ENCODE peak calls at places on chromosomes 5 and 9, in seven cellular contexts. G is left lung, C is astrocyte, S is fibroblast of lung, W is psoas muscle, Q is transverse colon, F is AG04450. M is an unnamed sample.
A peak's percentile ranks its signal among the peaks of the same experiment; 100 is the strongest.

GRCh38 chr5:2186472-2187015 is 303.8 kb upstream of the IRX4 start:
- DNase-seq in G (no peak), C (no peak), S (no peak), W (peak; percentile 26), Q (no peak), F (no peak), M (no peak)

GRCh38 chr9:136532799-136533774 is 12.8 kb downstream of the NOTCH1 start:
- DNase-seq in G (peak; percentile 90), C (no peak), S (no peak), W (no peak), Q (no peak), F (no peak), M (no peak)

GRCh38 chr9:6845881-6846280 is 88.1 kb downstream of the KDM4C start:
- DNase-seq in G (no peak), C (no peak), S (no peak), W (no peak), Q (no peak), F (no peak), M (no peak)

GRCh38 chr9:110939053-110939452 is 99.2 kb downstream of the LPAR1 start:
- DNase-seq in G (no peak), C (no peak), S (no peak), W (no peak), Q (no peak), F (no peak), M (no peak)

GRCh38 chr5:103245773-103246172 is 12.8 kb upstream of the MACIR start:
- DNase-seq in G (no peak), C (no peak), S (no peak), W (no peak), Q (no peak), F (no peak), M (no peak)

GRCh38 chr5:154968953-154969352 is 28.1 kb downstream of the MRPL22 start:
- DNase-seq in G (no peak), C (no peak), S (no peak), W (no peak), Q (no peak), F (no peak), M (no peak)

GRCh38 chr5:64505769-64506566 is at the start of gene RGS7BP:
- DNase-seq in G (peak; percentile 82), C (peak; percentile 29), S (peak; percentile 37), W (peak; percentile 63), Q (no peak), F (no peak), M (no peak)

GRCh38 chr9:96116275-96117051 is 185.5 kb downstream of the HSD17B3 start:
- DNase-seq in G (no peak), C (no peak), S (peak; percentile 48), W (no peak), Q (peak; percentile 47), F (no peak), M (no peak)

GRCh38 chr5:179550511-179551342 is at the start of gene RUFY1:
- DNase-seq in G (peak; percentile 96), C (peak; percentile 49), S (peak; percentile 74), W (peak; percentile 92), Q (peak; percentile 87), F (peak; percentile 32), M (no peak)

GRCh38 chr9:95615246-95615645 is 98.5 kb upstream of the PTCH1 start:
- DNase-seq in G (no peak), C (no peak), S (no peak), W (no peak), Q (no peak), F (no peak), M (no peak)

GRCh38 chr5:34866989-34867471 is 28.1 kb downstream of the TTC23L start:
- DNase-seq in G (no peak), C (no peak), S (no peak), W (no peak), Q (peak; percentile 7), F (no peak), M (no peak)

GRCh38 chr9:124108216-124108615 is 96.6 kb downstream of the LHX2 start:
- DNase-seq in G (no peak), C (no peak), S (no peak), W (no peak), Q (no peak), F (no peak), M (no peak)

GRCh38 chr5:165573445-165573844 is 2068.0 kb downstream of the MAT2B start:
- DNase-seq in G (no peak), C (no peak), S (peak; percentile 16), W (no peak), Q (no peak), F (no peak), M (no peak)

GRCh38 chr9:114299286-114300152 is 23.4 kb upstream of the ORM1 start:
- DNase-seq in G (no peak), C (no peak), S (no peak), W (no peak), Q (peak; percentile 2), F (no peak), M (no peak)

GRCh38 chr5:177301503-177302165 is 1.9 kb downstream of the RAB24 start:
- DNase-seq in G (no peak), C (no peak), S (no peak), W (peak; percentile 54), Q (peak; percentile 86), F (no peak), M (no peak)

GRCh38 chr9:5626727-5627634 is 1.9 kb upstream of the RIC1 start:
- DNase-seq in G (no peak), C (peak; percentile 61), S (peak; percentile 93), W (peak; percentile 73), Q (peak; percentile 28), F (no peak), M (peak; percentile 57)

GRCh38 chr5:69230181-69230580 is 4.5 kb upstream of the CDK7 start:
- DNase-seq in G (no peak), C (no peak), S (no peak), W (no peak), Q (no peak), F (no peak), M (no peak)

GRCh38 chr9:94933429-94933828 is 206.9 kb downstream of the AOPEP start:
- DNase-seq in G (no peak), C (peak; percentile 74), S (no peak), W (no peak), Q (no peak), F (no peak), M (no peak)

GRCh38 chr9:126617003-126617739 is 3.4 kb downstream of the LMX1B start:
- DNase-seq in G (no peak), C (no peak), S (no peak), W (no peak), Q (no peak), F (no peak), M (no peak)

GRCh38 chr9:69223605-69224004 is 49.5 kb downstream of the TJP2 start:
- DNase-seq in G (no peak), C (peak; percentile 68), S (peak; percentile 57), W (no peak), Q (no peak), F (peak; percentile 50), M (peak; percentile 15)

GRCh38 chr9:38263534-38263933 is 129.0 kb upstream of the ALDH1B1 start:
- DNase-seq in G (no peak), C (peak; percentile 16), S (peak; percentile 44), W (no peak), Q (no peak), F (no peak), M (no peak)

GRCh38 chr9:90020277-90020871 is 415.6 kb downstream of the GADD45G start:
- DNase-seq in G (no peak), C (peak; percentile 4), S (no peak), W (no peak), Q (no peak), F (no peak), M (no peak)

GRCh38 chr5:34698754-34699153 is 42.6 kb downstream of the RAI14 start:
- DNase-seq in G (peak; percentile 50), C (no peak), S (no peak), W (no peak), Q (no peak), F (no peak), M (no peak)

GRCh38 chr5:178150977-178151734 is 2.5 kb downstream of the NHP2 start:
- DNase-seq in G (no peak), C (no peak), S (peak; percentile 20), W (no peak), Q (no peak), F (no peak), M (no peak)

GRCh38 chr5:150303070-150303595 is 428 bp upstream of the ARSI start:
- DNase-seq in G (no peak), C (peak; percentile 77), S (peak; percentile 83), W (no peak), Q (no peak), F (no peak), M (no peak)

GRCh38 chr9:134419684-134420076 is 93.4 kb downstream of the RXRA start:
- DNase-seq in G (no peak), C (no peak), S (no peak), W (no peak), Q (no peak), F (no peak), M (no peak)
- TF ChIP-seq CTCF in G (no peak), C (peak; percentile 28), S (no peak), W (peak; percentile 33), Q (peak; percentile 24), F (no peak), M (peak; percentile 39)

GRCh38 chr5:135069016-135069770 is 35.2 kb upstream of the PITX1 start:
- DNase-seq in G (no peak), C (no peak), S (no peak), W (peak; percentile 28), Q (no peak), F (no peak), M (no peak)
- H3K27me3 ChIP-seq in G (no peaks in the 10 kb centered on the region), C (peaks cover 9% of the 10 kb centered on the region), S (no peaks in the 10 kb centered on the region), W (no peaks in the 10 kb centered on the region), Q (no peaks in the 10 kb centered on the region), F (peaks cover 11% of the 10 kb centered on the region), M (peaks cover 6% of the 10 kb centered on the region)

DNA sequence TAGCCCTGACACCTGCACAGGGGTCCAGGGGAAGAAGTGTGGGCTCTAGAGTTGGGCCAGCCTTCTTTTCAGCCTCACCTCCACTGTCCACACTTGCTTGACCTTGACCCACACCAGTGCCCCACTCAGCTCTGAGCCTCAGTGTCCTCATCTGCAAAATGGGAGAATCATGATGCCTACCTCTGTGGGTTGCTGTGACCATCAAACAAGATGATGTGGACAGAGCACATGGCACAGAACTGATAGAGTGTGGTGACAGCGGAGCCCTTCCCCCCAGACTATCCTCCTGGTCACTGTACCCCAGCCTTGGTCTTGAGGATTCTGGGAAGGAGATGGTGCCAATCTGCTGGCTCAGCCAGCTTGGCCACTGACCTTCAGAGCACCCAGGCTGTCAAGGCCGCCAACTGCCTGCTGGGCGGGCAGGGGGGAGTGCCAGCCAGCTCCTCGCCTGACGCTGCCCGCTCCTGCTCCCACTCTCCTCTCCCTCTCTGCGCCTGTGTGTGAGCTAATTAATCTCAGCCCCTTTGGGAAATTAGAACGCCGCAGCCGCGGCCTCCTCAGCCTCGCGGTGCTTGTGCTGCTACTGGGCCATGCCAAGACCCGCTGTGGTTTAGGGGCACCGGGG is 16.7 kb downstream of the CXXC5 start:
- DNase-seq in G (no peak), C (no peak), S (no peak), W (peak; percentile 83), Q (no peak), F (no peak), M (no peak)
- H3K4me3 ChIP-seq in G (no peak overlapping the region), C (no peak overlapping the region), S (no peak overlapping the region), W (peak overlapping the region; percentile 51), Q (no peak overlapping the region), F (no peak overlapping the region), M (no peak overlapping the region)

GRCh38 chr5:94832685-94833084 is 214.2 kb downstream of the SLF1 start:
- DNase-seq in G (no peak), C (no peak), S (no peak), W (no peak), Q (no peak), F (no peak), M (no peak)

GRCh38 chr5:94830520-94830919 is 212.1 kb downstream of the SLF1 start:
- DNase-seq in G (no peak), C (no peak), S (peak; percentile 10), W (no peak), Q (no peak), F (no peak), M (no peak)
- TF ChIP-seq CTCF in G (no peak), C (peak; percentile 17), S (no peak), W (no peak), Q (no peak), F (peak; percentile 27), M (peak; percentile 22)

M was measured in BJ.